ENCODE peak calls at places on chromosome 22, in seven cellular contexts. W is HCT116, E is H1, Z is SK-N-SH, V is HepG2, I is GM12878, J is K562. B is an unnamed sample.

GRCh38 chr22:38186429-38186828 is 4.8 kb upstream of the PLA2G6 start:
- DNase-seq in W (no peak), E (no peak), Z (no peak), V (no peak), I (no peak), J (no peak), B (no peak)

GRCh38 chr22:30474683-30475424 is 3.0 kb upstream of the SEC14L3 start:
- DNase-seq in W (no peak), E (no peak), Z (no peak), V (no peak), I (no peak), J (no peak), B (peak)

GRCh38 chr22:19149962-19150361 is at the start of gene GSC2:
- DNase-seq in W (no peak), E (peak), Z (peak), V (no peak), I (no peak), J (no peak), B (no peak)

GRCh38 chr22:42172385-42173172 is 42.0 kb upstream of the CYP2D6 start:
- DNase-seq in W (no peak), E (no peak), Z (peak), V (peak), I (no peak), J (no peak), B (no peak)

GRCh38 chr22:44574581-44575343 is 76.7 kb upstream of the RTL6 start:
- DNase-seq in W (no peak), E (no peak), Z (peak), V (no peak), I (no peak), J (no peak), B (no peak)

GRCh38 chr22:43205261-43205691 is 18.3 kb upstream of the TTLL12 start:
- DNase-seq in W (no peak), E (no peak), Z (no peak), V (no peak), I (no peak), J (no peak), B (no peak)

GRCh38 chr22:30866216-30866615 is 102.4 kb downstream of the MORC2 start:
- DNase-seq in W (no peak), E (no peak), Z (peak), V (no peak), I (no peak), J (peak), B (no peak)

GRCh38 chr22:42769574-42770447 is 49.1 kb upstream of the A4GALT start:
- DNase-seq in W (no peak), E (no peak), Z (no peak), V (no peak), I (peak), J (peak), B (no peak)

GRCh38 chr22:22428222-22429098 is 80.1 kb downstream of the ZNF280B start:
- DNase-seq in W (no peak), E (no peak), Z (no peak), V (no peak), I (no peak), J (no peak), B (no peak)

GRCh38 chr22:30240541-30241417 is 5.8 kb downstream of the LIF start:
- DNase-seq in W (no peak), E (no peak), Z (no peak), V (no peak), I (no peak), J (no peak), B (no peak)

GRCh38 chr22:20319745-20320658 is at the start of gene DGCR6L:
- DNase-seq in W (peak), E (peak), Z (peak), V (peak), I (peak), J (peak), B (peak)

GRCh38 chr22:17985606-17986005 is 38.8 kb downstream of the MICAL3 start:
- DNase-seq in W (no peak), E (no peak), Z (no peak), V (no peak), I (no peak), J (no peak), B (no peak)

GRCh38 chr22:23106906-23107367 is 34.9 kb downstream of the RSPH14 start:
- DNase-seq in W (no peak), E (no peak), Z (no peak), V (peak), I (no peak), J (peak), B (no peak)

GRCh38 chr22:17637490-17638181 is 921 bp upstream of the BCL2L13 start:
- DNase-seq in W (no peak), E (no peak), Z (no peak), V (no peak), I (no peak), J (no peak), B (no peak)

GRCh38 chr22:17370036-17370765 is 941 bp downstream of the CECR2 start:
- DNase-seq in W (no peak), E (peak), Z (peak), V (no peak), I (no peak), J (no peak), B (no peak)

GRCh38 chr22:16915711-16916110 is 90.5 kb upstream of the XKR3 start:
- DNase-seq in W (no peak), E (no peak), Z (no peak), V (no peak), I (no peak), J (no peak), B (no peak)

GRCh38 chr22:31090217-31091085 is 9.3 kb downstream of the SMTN start:
- DNase-seq in W (no peak), E (no peak), Z (peak), V (no peak), I (no peak), J (no peak), B (no peak)

GRCh38 chr22:49634006-49634772 is 193.5 kb downstream of the BRD1 start:
- DNase-seq in W (no peak), E (no peak), Z (no peak), V (no peak), I (no peak), J (no peak), B (no peak)

GRCh38 chr22:49630448-49630946 is 197.2 kb downstream of the BRD1 start:
- DNase-seq in W (no peak), E (no peak), Z (no peak), V (no peak), I (no peak), J (no peak), B (no peak)

GRCh38 chr22:49629586-49630447 is 197.9 kb downstream of the BRD1 start:
- DNase-seq in W (no peak), E (no peak), Z (no peak), V (no peak), I (no peak), J (no peak), B (no peak)

GRCh38 chr22:49633010-49633324 is 194.7 kb downstream of the BRD1 start:
- DNase-seq in W (no peak), E (no peak), Z (peak), V (no peak), I (no peak), J (no peak), B (no peak)

DNA sequence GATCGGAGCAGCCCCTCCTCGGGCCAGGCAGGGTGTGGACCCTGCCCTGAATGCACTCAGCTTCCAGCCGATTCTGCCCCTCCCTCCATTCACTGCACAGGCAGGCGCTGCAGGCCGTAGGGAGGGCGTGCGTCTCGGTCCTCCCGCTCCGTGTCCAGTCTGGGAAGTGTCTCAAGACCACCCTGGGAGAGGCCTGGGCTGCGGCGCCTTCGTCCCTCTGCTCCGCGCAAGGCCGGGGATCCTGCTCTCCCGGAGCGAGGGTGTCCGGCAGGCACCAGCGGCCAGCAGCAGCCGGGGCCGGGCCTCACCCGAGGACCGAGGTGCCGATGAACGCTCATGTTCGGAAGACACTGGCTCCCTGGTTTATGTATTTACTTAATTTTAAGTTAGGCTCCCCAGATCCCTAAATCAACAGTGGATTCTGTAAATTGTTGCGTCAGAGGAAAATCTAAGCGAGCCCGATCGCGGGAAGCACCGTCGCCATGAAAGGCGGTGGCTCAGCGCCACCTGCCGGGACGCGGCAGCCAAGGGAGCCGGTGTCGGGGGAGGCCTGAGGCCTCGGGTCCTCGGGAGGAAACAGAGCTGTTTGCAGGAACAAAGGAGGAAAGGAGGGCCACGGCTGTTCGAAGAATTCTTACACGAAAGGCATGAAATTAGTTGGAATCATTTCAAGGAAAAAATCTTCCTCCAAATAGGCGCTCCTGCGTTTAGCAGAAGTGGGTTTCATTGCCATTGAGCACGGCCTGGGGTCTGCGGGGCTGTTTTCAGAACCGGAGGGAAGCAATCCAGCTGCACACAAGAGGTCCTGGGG is 195.3 kb downstream of the BRD1 start:
- DNase-seq in W (peak), E (peak), Z (peak), V (peak), I (no peak), J (no peak), B (peak)
- TF ChIP-seq JUND in W (no peak), E (peak), Z (no peak), V (no peak), I (no peak), J (no peak), B (no peak)

DNA sequence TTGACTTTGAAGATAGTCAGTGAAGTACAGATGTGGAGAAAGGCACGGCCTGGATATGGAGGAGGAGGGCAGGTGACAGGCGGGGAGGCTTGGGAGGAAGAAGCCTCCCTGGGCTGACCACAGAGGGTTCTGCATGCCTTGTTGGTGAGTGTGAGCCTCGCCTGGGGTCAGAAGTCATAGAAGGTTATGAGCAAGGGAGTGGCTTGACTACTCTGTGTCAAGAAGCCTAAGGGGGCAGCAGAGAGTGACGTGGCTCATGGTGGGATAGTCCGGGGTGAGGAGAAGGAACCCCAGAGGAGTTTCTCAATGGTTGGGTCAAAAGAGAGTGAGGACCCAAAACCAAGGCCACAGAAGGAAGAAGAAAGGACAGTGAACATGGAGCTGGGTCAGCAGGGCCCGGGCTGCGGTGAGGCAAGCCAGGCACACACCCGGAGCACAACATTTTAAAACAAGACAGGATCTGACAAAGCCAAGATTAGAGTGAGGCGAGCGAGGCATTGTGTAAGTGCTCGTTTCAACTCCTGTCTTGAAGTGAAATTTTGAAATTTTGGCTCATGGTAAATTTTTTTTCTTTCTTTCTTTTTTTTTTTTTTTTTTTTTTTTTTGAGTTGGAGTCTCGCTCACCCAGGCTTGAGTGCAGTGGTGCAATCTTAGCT is 31.9 kb downstream of the PDGFB start:
- DNase-seq in W (peak), E (peak), Z (no peak), V (peak), I (no peak), J (peak), B (peak)
- TF ChIP-seq JUND in W (no peak), E (no peak), Z (no peak), V (no peak), I (no peak), J (no peak), B (no peak)

GRCh38 chr22:40329021-40329456 is 17.3 kb upstream of the ADSL start:
- DNase-seq in W (no peak), E (no peak), Z (no peak), V (no peak), I (no peak), J (peak), B (no peak)
- TF ChIP-seq JUND in W (no peak), E (no peak), Z (no peak), V (no peak), I (no peak), J (peak), B (no peak)

DNA sequence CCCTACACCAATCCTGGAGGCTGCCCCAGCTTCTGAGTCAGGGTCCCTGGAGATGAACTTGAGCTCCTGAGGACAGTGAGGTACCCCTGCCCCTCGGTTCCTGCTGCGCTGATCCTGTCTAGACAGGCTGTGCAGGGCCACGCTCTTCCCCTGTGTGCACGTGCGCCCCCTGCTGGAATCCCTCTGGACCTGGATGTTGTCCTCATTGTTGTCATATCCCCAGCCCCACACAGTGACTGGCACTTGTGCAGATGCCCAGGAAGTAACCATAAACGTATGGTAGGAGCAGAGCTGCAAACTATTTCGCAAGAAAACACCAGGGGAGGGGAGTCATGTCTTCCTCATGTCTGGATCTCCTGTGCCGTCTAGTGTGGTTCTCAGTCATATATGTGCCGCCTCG is 114.7 kb downstream of the CRYBB2 start:
- DNase-seq in W (peak), E (peak), Z (no peak), V (peak), I (peak), J (peak), B (peak)
- TF ChIP-seq JUND in W (no peak), E (no peak), Z (no peak), V (no peak), I (no peak), J (no peak), B (no peak)

DNA sequence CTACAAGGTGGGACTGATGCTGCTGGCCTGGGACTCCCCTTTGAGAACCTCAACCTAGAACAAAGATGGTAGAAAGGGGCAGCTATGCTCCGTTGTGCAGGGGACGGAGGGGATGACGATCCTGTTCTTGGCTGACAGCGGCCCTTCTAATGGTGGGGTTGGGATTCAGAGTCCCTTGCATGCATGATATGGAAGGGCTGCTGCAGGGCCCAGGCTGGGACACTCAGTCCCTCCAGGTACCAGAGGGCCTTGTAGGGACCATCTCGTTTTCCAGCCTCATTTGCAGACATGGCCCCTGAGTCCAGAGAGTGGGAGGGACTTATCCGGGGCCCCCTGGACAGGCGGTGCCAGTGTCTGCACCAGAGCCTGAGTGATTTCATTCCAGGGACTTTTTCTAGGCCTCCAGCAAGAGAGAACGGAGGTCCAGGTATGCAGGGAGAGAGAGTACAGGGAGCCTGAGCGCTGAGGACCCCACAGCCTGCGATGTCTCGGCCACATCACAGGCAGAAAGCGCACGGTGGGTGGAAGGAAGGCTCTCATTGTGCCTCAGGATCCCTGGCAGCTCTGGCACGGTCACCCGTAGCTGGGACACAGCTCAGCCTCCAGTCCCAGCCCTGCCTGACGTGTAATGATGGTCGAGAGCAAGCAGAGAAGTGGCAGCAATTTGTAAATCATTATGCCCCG is 860.7 kb downstream of the TBC1D22A start:
- DNase-seq in W (no peak), E (peak), Z (no peak), V (no peak), I (no peak), J (no peak), B (no peak)
- TF ChIP-seq JUND in W (no peak), E (no peak), Z (no peak), V (no peak), I (no peak), J (no peak), B (no peak)

GRCh38 chr22:36727110-36727509 is 23.6 kb upstream of the CACNG2 start:
- DNase-seq in W (no peak), E (no peak), Z (no peak), V (no peak), I (no peak), J (no peak), B (no peak)
- TF ChIP-seq JUND in W (no peak), E (no peak), Z (no peak), V (no peak), I (no peak), J (no peak), B (no peak)

GRCh38 chr22:28105396-28105795 is 186.3 kb upstream of the PITPNB start:
- DNase-seq in W (no peak), E (no peak), Z (peak), V (no peak), I (no peak), J (no peak), B (no peak)
- TF ChIP-seq JUND in W (no peak), E (no peak), Z (no peak), V (no peak), I (no peak), J (no peak), B (no peak)

GRCh38 chr22:45585437-45585755 is 82.7 kb downstream of the FBLN1 start:
- DNase-seq in W (no peak), E (no peak), Z (no peak), V (no peak), I (no peak), J (peak), B (no peak)

GRCh38 chr22:45583504-45583903 is 80.8 kb downstream of the FBLN1 start:
- DNase-seq in W (no peak), E (no peak), Z (no peak), V (no peak), I (no peak), J (no peak), B (no peak)

GRCh38 chr22:45584621-45585436 is 82.1 kb downstream of the FBLN1 start:
- DNase-seq in W (no peak), E (no peak), Z (no peak), V (no peak), I (no peak), J (no peak), B (no peak)

GRCh38 chr22:45582955-45583320 is 80.3 kb downstream of the FBLN1 start:
- DNase-seq in W (no peak), E (no peak), Z (no peak), V (no peak), I (no peak), J (no peak), B (no peak)

GRCh38 chr22:45584121-45584570 is 81.5 kb downstream of the FBLN1 start:
- DNase-seq in W (no peak), E (no peak), Z (no peak), V (no peak), I (no peak), J (no peak), B (no peak)
- TF ChIP-seq JUND in W (no peak), E (no peak), Z (no peak), V (no peak), I (no peak), J (no peak), B (no peak)

GRCh38 chr22:48259991-48260670 is 1497.7 kb downstream of the TBC1D22A start:
- DNase-seq in W (no peak), E (no peak), Z (no peak), V (no peak), I (no peak), J (no peak), B (no peak)
- TF ChIP-seq JUND in W (no peak), E (no peak), Z (no peak), V (no peak), I (no peak), J (no peak), B (no peak)